ENCODE peak calls at places on chromosomes 7 and 10, in nine cellular contexts. Q, A, T, D, Z, E, R, M and U are unnamed samples.

GRCh38 chr7:28684729-28685211 is 272.5 kb downstream of the CREB5 start:
- DNase-seq in Q (no peak), A (no peak), T (peak), D (no peak), Z (no peak), E (no peak), R (no peak), M (no peak), U (no peak)

GRCh38 chr10:13087986-13088618 is 11.9 kb upstream of the OPTN start:
- DNase-seq in Q (no peak), A (peak), T (no peak), D (no peak), Z (no peak), E (no peak), R (no peak), M (no peak), U (peak)

GRCh38 chr7:99949645-99950228 is 20.3 kb upstream of the GJC3 start:
- DNase-seq in Q (no peak), A (peak), T (no peak), D (no peak), Z (no peak), E (no peak), R (no peak), M (no peak), U (no peak)

GRCh38 chr10:11548763-11549089 is 62.7 kb downstream of the USP6NL start:
- DNase-seq in Q (no peak), A (no peak), T (no peak), D (no peak), Z (no peak), E (no peak), R (no peak), M (no peak), U (no peak)

GRCh38 chr10:131650771-131651673 is 249.8 kb upstream of the PPP2R2D start:
- DNase-seq in Q (no peak), A (no peak), T (no peak), D (no peak), Z (no peak), E (no peak), R (peak), M (no peak), U (no peak)

GRCh38 chr10:48606530-48607355 is 1.9 kb upstream of the ARHGAP22 start:
- DNase-seq in Q (no peak), A (peak), T (peak), D (no peak), Z (no peak), E (no peak), R (peak), M (no peak), U (peak)

GRCh38 chr7:22452142-22452763 is 47.7 kb downstream of the STEAP1B start:
- DNase-seq in Q (no peak), A (peak), T (peak), D (no peak), Z (peak), E (no peak), R (peak), M (no peak), U (peak)

GRCh38 chr10:29811751-29812427 is 177.1 kb upstream of the SVIL start:
- DNase-seq in Q (peak), A (peak), T (no peak), D (no peak), Z (no peak), E (peak), R (peak), M (no peak), U (peak)

GRCh38 chr10:22252801-22253577 is 35.2 kb upstream of the EBLN1 start:
- DNase-seq in Q (peak), A (peak), T (no peak), D (peak), Z (no peak), E (no peak), R (peak), M (no peak), U (no peak)

GRCh38 chr7:106678795-106679152 is 17.8 kb upstream of the CCDC71L start:
- DNase-seq in Q (no peak), A (no peak), T (no peak), D (no peak), Z (no peak), E (no peak), R (no peak), M (no peak), U (no peak)

GRCh38 chr7:147088916-147089315 is 972.3 kb downstream of the CNTNAP2 start:
- DNase-seq in Q (no peak), A (no peak), T (no peak), D (no peak), Z (no peak), E (peak), R (no peak), M (no peak), U (no peak)

GRCh38 chr10:7444576-7445226 is 33.9 kb upstream of the SFMBT2 start:
- DNase-seq in Q (no peak), A (no peak), T (peak), D (no peak), Z (no peak), E (no peak), R (no peak), M (no peak), U (no peak)

GRCh38 chr7:130940326-130940725 is 206.3 kb upstream of the KLF14 start:
- DNase-seq in Q (no peak), A (no peak), T (no peak), D (no peak), Z (no peak), E (no peak), R (no peak), M (no peak), U (no peak)

GRCh38 chr10:124156524-124157225 is 63.3 kb upstream of the CHST15 start:
- DNase-seq in Q (no peak), A (no peak), T (no peak), D (no peak), Z (no peak), E (no peak), R (no peak), M (no peak), U (no peak)

GRCh38 chr10:77319557-77319956 is 318.1 kb downstream of the KCNMA1 start:
- DNase-seq in Q (no peak), A (no peak), T (no peak), D (no peak), Z (no peak), E (no peak), R (no peak), M (no peak), U (no peak)

GRCh38 chr10:42896735-42897134 is 114.1 kb downstream of the BMS1 start:
- DNase-seq in Q (no peak), A (no peak), T (no peak), D (no peak), Z (no peak), E (no peak), R (no peak), M (no peak), U (no peak)

GRCh38 chr7:4702961-4703512 is 20.9 kb downstream of the FOXK1 start:
- DNase-seq in Q (no peak), A (no peak), T (no peak), D (no peak), Z (no peak), E (no peak), R (no peak), M (no peak), U (no peak)

GRCh38 chr10:22805304-22805703 is 90.9 kb upstream of the PIP4K2A start:
- DNase-seq in Q (peak), A (no peak), T (no peak), D (no peak), Z (no peak), E (peak), R (no peak), M (peak), U (no peak)

GRCh38 chr10:117662126-117662525 is 119.6 kb downstream of the EMX2 start:
- DNase-seq in Q (no peak), A (no peak), T (no peak), D (no peak), Z (no peak), E (no peak), R (no peak), M (no peak), U (no peak)